ENCODE peak calls at places on chromosomes 7 and 10, in nine cellular contexts. One of them, this sample, is unnamed. For H3K4me1, the result is how much of the 10 kb centered on the place peaks cover.

GRCh38 chr10:105950410-105950809 is 1214.1 kb downstream of the SORCS1 start:
- DNase-seq in OCI-LY7: peak
- DNase-seq in GM23248: peak
- DNase-seq in PC-3: peak
- DNase-seq in GM23338: peak
- DNase-seq in HCT116: no peak
- DNase-seq in neural progenitor cell: peak
- DNase-seq in SK-N-SH: peak
- DNase-seq in MM.1S: peak
- DNase-seq in this sample: peak

GRCh38 chr7:78014401-78014800 is 215.8 kb downstream of the PHTF2 start:
- DNase-seq in neural progenitor cell: no peak
- DNase-seq in OCI-LY7: no peak
- DNase-seq in SK-N-SH: no peak
- DNase-seq in MM.1S: no peak
- DNase-seq in HCT116: no peak
- DNase-seq in GM23248: no peak
- DNase-seq in GM23338: no peak
- DNase-seq in PC-3: no peak
- DNase-seq in this sample: no peak

GRCh38 chr7:151877911-151878835 is 1.3 kb upstream of the PRKAG2 start:
- DNase-seq in OCI-LY7: no peak
- DNase-seq in GM23248: no peak
- DNase-seq in MM.1S: no peak
- DNase-seq in neural progenitor cell: peak
- DNase-seq in SK-N-SH: peak
- DNase-seq in GM23338: no peak
- DNase-seq in HCT116: no peak
- DNase-seq in PC-3: no peak
- DNase-seq in this sample: no peak

GRCh38 chr10:61140765-61141392 is 196.9 kb upstream of the RHOBTB1 start:
- DNase-seq in SK-N-SH: peak
- DNase-seq in neural progenitor cell: peak
- DNase-seq in PC-3: peak
- DNase-seq in GM23248: peak
- DNase-seq in MM.1S: peak
- DNase-seq in HCT116: peak
- DNase-seq in GM23338: peak
- DNase-seq in OCI-LY7: peak
- DNase-seq in this sample: peak

GRCh38 chr7:15123901-15124300 is 221.3 kb upstream of the DGKB start:
- DNase-seq in GM23338: no peak
- DNase-seq in GM23248: no peak
- DNase-seq in HCT116: no peak
- DNase-seq in OCI-LY7: no peak
- DNase-seq in PC-3: peak
- DNase-seq in neural progenitor cell: no peak
- DNase-seq in MM.1S: no peak
- DNase-seq in SK-N-SH: no peak
- DNase-seq in this sample: no peak

GRCh38 chr7:55533050-55533728 is 39.1 kb downstream of the VOPP1 start:
- DNase-seq in MM.1S: peak
- DNase-seq in PC-3: peak
- DNase-seq in HCT116: no peak
- DNase-seq in neural progenitor cell: no peak
- DNase-seq in GM23338: no peak
- DNase-seq in SK-N-SH: no peak
- DNase-seq in GM23248: peak
- DNase-seq in OCI-LY7: peak
- DNase-seq in this sample: no peak

GRCh38 chr7:22564511-22565045 is 64.6 kb upstream of the STEAP1B start:
- DNase-seq in SK-N-SH: no peak
- DNase-seq in HCT116: no peak
- DNase-seq in OCI-LY7: no peak
- DNase-seq in GM23248: peak
- DNase-seq in PC-3: peak
- DNase-seq in neural progenitor cell: no peak
- DNase-seq in MM.1S: peak
- DNase-seq in GM23338: no peak
- DNase-seq in this sample: no peak

GRCh38 chr7:130957140-130957513 is 223.1 kb upstream of the KLF14 start:
- DNase-seq in MM.1S: no peak
- DNase-seq in PC-3: no peak
- DNase-seq in neural progenitor cell: no peak
- DNase-seq in GM23248: peak
- DNase-seq in OCI-LY7: peak
- DNase-seq in HCT116: no peak
- DNase-seq in SK-N-SH: no peak
- DNase-seq in GM23338: no peak
- DNase-seq in this sample: no peak

GRCh38 chr7:41536116-41536515 is 166.8 kb downstream of the INHBA start:
- DNase-seq in SK-N-SH: no peak
- DNase-seq in HCT116: no peak
- DNase-seq in GM23248: no peak
- DNase-seq in PC-3: no peak
- DNase-seq in MM.1S: no peak
- DNase-seq in OCI-LY7: no peak
- DNase-seq in GM23338: no peak
- DNase-seq in neural progenitor cell: no peak
- DNase-seq in this sample: no peak

GRCh38 chr10:86345296-86346168 is 21.1 kb downstream of the GRID1 start:
- DNase-seq in GM23338: no peak
- DNase-seq in SK-N-SH: no peak
- DNase-seq in neural progenitor cell: peak
- DNase-seq in MM.1S: no peak
- DNase-seq in PC-3: peak
- DNase-seq in GM23248: peak
- DNase-seq in HCT116: peak
- DNase-seq in OCI-LY7: no peak
- DNase-seq in this sample: no peak

GRCh38 chr10:105398202-105398601 is 757.1 kb downstream of the SORCS3 start:
- DNase-seq in OCI-LY7: no peak
- DNase-seq in GM23248: no peak
- DNase-seq in neural progenitor cell: no peak
- DNase-seq in MM.1S: no peak
- DNase-seq in SK-N-SH: peak
- DNase-seq in HCT116: no peak
- DNase-seq in PC-3: no peak
- DNase-seq in GM23338: no peak
- DNase-seq in this sample: no peak

DNA sequence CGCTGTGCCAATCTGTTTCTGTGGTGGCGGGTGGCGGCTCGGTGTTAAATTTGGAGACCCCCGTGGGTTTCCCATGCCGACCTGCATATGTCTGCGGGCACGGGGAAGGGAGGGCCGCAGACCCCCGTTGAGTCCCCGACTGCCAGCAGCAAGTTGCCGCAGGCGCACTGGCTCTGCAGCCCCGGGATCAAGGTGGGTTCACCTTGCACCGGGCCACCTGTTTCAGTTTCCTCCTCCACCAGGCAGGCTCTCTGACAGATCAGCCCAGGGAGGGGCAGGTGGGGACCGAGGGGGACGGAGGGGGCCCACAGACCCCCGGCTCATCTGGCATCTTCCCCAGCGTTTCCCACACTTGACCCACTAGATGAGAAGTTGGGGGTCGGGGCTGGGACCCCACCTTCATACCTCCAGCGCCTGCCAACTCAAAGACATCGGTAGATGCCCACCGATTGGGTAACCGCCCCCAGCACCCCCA is 95.9 kb downstream of the CUX1 start:
- DNase-seq in HCT116: no peak
- DNase-seq in MM.1S: no peak
- DNase-seq in SK-N-SH: no peak
- DNase-seq in GM23248: no peak
- DNase-seq in OCI-LY7: no peak
- DNase-seq in neural progenitor cell: no peak
- DNase-seq in PC-3: no peak
- DNase-seq in GM23338: no peak
- DNase-seq in this sample: no peak
- H3K4me1 ChIP-seq in HCT116: under half
- H3K4me1 ChIP-seq in MM.1S: under half
- H3K4me1 ChIP-seq in SK-N-SH: under half
- H3K4me1 ChIP-seq in GM23248: under half
- H3K4me1 ChIP-seq in OCI-LY7: under half
- H3K4me1 ChIP-seq in neural progenitor cell: under half
- H3K4me1 ChIP-seq in PC-3: under half
- H3K4me1 ChIP-seq in GM23338: under half
- H3K4me1 ChIP-seq in this sample: under half

GRCh38 chr10:1188556-1189135 is 132.5 kb downstream of the WDR37 start:
- DNase-seq in PC-3: no peak
- DNase-seq in MM.1S: no peak
- DNase-seq in HCT116: no peak
- DNase-seq in neural progenitor cell: no peak
- DNase-seq in GM23338: no peak
- DNase-seq in SK-N-SH: no peak
- DNase-seq in GM23248: peak
- DNase-seq in OCI-LY7: no peak
- DNase-seq in this sample: no peak
- H3K4me3 ChIP-seq in PC-3: no peak
- H3K4me3 ChIP-seq in MM.1S: no peak
- H3K4me3 ChIP-seq in HCT116: no peak
- H3K4me3 ChIP-seq in neural progenitor cell: no peak
- H3K4me3 ChIP-seq in GM23338: no peak
- H3K4me3 ChIP-seq in SK-N-SH: no peak
- H3K4me3 ChIP-seq in GM23248: no peak
- H3K4me3 ChIP-seq in OCI-LY7: no peak
- H3K4me3 ChIP-seq in this sample: no peak

GRCh38 chr10:62610649-62611229 is 193.8 kb upstream of the ADO start:
- DNase-seq in SK-N-SH: peak
- DNase-seq in HCT116: peak
- DNase-seq in OCI-LY7: peak
- DNase-seq in PC-3: peak
- DNase-seq in GM23338: peak
- DNase-seq in GM23248: peak
- DNase-seq in MM.1S: peak
- DNase-seq in neural progenitor cell: peak
- DNase-seq in this sample: peak
- TF ChIP-seq EZH2phosphoT487 in SK-N-SH: no peak
- TF ChIP-seq EZH2phosphoT487 in HCT116: no peak
- TF ChIP-seq EZH2phosphoT487 in OCI-LY7: no peak
- TF ChIP-seq EZH2phosphoT487 in PC-3: no peak
- TF ChIP-seq EZH2phosphoT487 in GM23338: no peak
- TF ChIP-seq EZH2phosphoT487 in GM23248: no peak
- TF ChIP-seq EZH2phosphoT487 in MM.1S: no peak
- TF ChIP-seq EZH2phosphoT487 in neural progenitor cell: no peak
- TF ChIP-seq EZH2phosphoT487 in this sample: no peak

DNA sequence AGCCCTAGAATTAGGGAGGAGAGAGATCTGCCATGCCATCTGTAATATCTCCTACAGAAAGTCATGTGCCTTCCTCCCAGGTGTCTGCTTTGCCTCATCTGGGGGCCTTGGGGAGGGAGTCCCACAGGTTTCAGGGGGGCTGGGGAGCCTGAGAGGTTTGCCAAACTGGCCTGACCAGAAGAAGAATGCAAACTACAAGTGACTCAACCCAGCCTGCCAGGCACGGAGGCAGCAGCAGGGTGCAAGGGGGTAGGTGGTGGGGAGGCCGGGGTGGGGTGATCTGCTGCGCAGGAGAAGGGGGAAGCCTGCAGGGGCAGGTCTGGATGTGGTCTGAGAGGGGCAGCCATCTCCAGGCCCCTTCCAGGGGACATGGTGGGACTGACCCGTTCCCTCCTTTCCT is 9.6 kb upstream of the TRIM8 start:
- DNase-seq in SK-N-SH: no peak
- DNase-seq in HCT116: no peak
- DNase-seq in GM23338: no peak
- DNase-seq in GM23248: peak
- DNase-seq in neural progenitor cell: no peak
- DNase-seq in OCI-LY7: no peak
- DNase-seq in PC-3: no peak
- DNase-seq in MM.1S: no peak
- DNase-seq in this sample: no peak
- H3K4me1 ChIP-seq in SK-N-SH: half or more
- H3K4me1 ChIP-seq in HCT116: half or more
- H3K4me1 ChIP-seq in GM23338: under half
- H3K4me1 ChIP-seq in GM23248: half or more
- H3K4me1 ChIP-seq in neural progenitor cell: under half
- H3K4me1 ChIP-seq in OCI-LY7: under half
- H3K4me1 ChIP-seq in PC-3: under half
- H3K4me1 ChIP-seq in MM.1S: under half
- H3K4me1 ChIP-seq in this sample: under half

DNA sequence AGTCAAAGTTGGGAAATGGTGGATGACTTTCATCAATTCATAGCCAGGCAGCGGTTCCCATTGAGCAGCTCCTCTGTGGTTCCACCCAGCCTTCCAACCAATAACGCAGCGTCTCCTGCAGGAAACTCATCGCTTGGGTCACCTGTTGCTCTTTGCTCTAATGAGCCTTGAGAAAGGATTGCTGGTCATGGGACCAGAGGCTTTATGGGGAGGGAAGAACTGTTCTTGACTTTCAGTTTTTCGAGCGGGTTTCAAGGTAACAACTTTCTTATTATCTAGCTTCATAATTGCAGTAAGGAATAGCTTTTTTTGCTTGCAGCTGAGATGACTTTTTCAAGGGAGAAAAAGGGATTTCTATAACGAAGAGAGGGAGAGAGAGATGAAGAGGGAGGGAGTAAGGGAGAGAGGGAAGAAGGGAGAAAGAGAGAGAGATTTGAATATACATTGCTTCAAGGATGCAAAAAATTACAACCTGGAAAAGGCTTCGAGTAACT is 405 bp upstream of the ENTPD1 start:
- DNase-seq in neural progenitor cell: peak
- DNase-seq in MM.1S: no peak
- DNase-seq in SK-N-SH: no peak
- DNase-seq in GM23248: no peak
- DNase-seq in HCT116: no peak
- DNase-seq in OCI-LY7: no peak
- DNase-seq in GM23338: peak
- DNase-seq in PC-3: peak
- DNase-seq in this sample: peak
- H3K4me3 ChIP-seq in neural progenitor cell: peak
- H3K4me3 ChIP-seq in MM.1S: no peak
- H3K4me3 ChIP-seq in SK-N-SH: peak
- H3K4me3 ChIP-seq in GM23248: no peak
- H3K4me3 ChIP-seq in HCT116: no peak
- H3K4me3 ChIP-seq in OCI-LY7: peak
- H3K4me3 ChIP-seq in GM23338: peak
- H3K4me3 ChIP-seq in PC-3: no peak
- H3K4me3 ChIP-seq in this sample: peak